ENCODE peak calls at places on chromosomes 5 and 9, in five cellular contexts. C, P, E, Z and N are unnamed samples.

GRCh38 chr9:97889941-97890557 is 32.3 kb downstream of the TRMO start:
- DNase-seq in P (peak), E (peak), Z (peak), C (no peak), N (no peak)

GRCh38 chr5:93519737-93520136 is 61.3 kb downstream of the NR2F1-AS1 start:
- DNase-seq in P (no peak), C (no peak), E (no peak), Z (no peak), N (no peak)

GRCh38 chr5:126694403-126694802 is 82.5 kb upstream of the LMNB1 start:
- DNase-seq in E (no peak), P (no peak), C (no peak), Z (no peak), N (no peak)

GRCh38 chr5:32778403-32778802 is 67.3 kb downstream of the NPR3 start:
- DNase-seq in C (no peak), Z (no peak), E (no peak), P (no peak), N (no peak)

GRCh38 chr5:61665939-61666621 is 334.0 kb downstream of the ZSWIM6 start:
- DNase-seq in P (no peak), E (no peak), C (no peak), Z (no peak), N (no peak)

GRCh38 chr9:127574089-127574921 is 37.8 kb upstream of the STXBP1 start:
- DNase-seq in P (no peak), E (no peak), Z (no peak), C (no peak), N (no peak)

GRCh38 chr9:120436937-120437592 is 142.9 kb downstream of the CDK5RAP2 start:
- DNase-seq in P (no peak), Z (no peak), E (no peak), C (no peak), N (peak)

GRCh38 chr9:33752130-33752637 is 43.2 kb upstream of the PRSS3 start:
- DNase-seq in Z (no peak), C (no peak), P (no peak), E (no peak), N (no peak)